ENCODE peak calls at places on chromosomes 12 and 14, in five cellular contexts. One of them, this sample, is unnamed.

GRCh38 chr12:138898-139534 is 72.4 kb downstream of the IQSEC3 start:
- DNase-seq in H1: no peak
- DNase-seq in HepG2: no peak
- DNase-seq in K562: no peak
- DNase-seq in GM12878: no peak
- DNase-seq in this sample: peak; percentile 49

GRCh38 chr14:93475471-93475870 is 44.7 kb downstream of the UNC79 start:
- DNase-seq in K562: no peak
- DNase-seq in H1: no peak
- DNase-seq in GM12878: no peak
- DNase-seq in HepG2: no peak
- DNase-seq in this sample: no peak

GRCh38 chr12:46657416-46658411 is 168.1 kb downstream of the SLC38A4 start:
- DNase-seq in GM12878: no peak
- DNase-seq in K562: no peak
- DNase-seq in H1: no peak
- DNase-seq in HepG2: no peak
- DNase-seq in this sample: no peak

GRCh38 chr12:109273354-109273753 is 35.7 kb downstream of the FOXN4 start:
- DNase-seq in GM12878: no peak
- DNase-seq in K562: no peak
- DNase-seq in HepG2: no peak
- DNase-seq in H1: no peak
- DNase-seq in this sample: peak; percentile 73

GRCh38 chr12:75480469-75480949 is at the start of gene GLIPR1:
- DNase-seq in K562: no peak
- DNase-seq in H1: no peak
- DNase-seq in GM12878: peak; percentile 72
- DNase-seq in HepG2: peak; percentile 45
- DNase-seq in this sample: no peak

GRCh38 chr12:153080-153746 is 60.7 kb downstream of the SLC6A12 start:
- DNase-seq in GM12878: no peak
- DNase-seq in K562: peak; percentile 80
- DNase-seq in HepG2: peak; percentile 75
- DNase-seq in H1: peak; percentile 70
- DNase-seq in this sample: peak; percentile 87

GRCh38 chr12:50192908-50193307 is 25.7 kb upstream of the CERS5 start:
- DNase-seq in GM12878: no peak
- DNase-seq in H1: no peak
- DNase-seq in K562: no peak
- DNase-seq in HepG2: no peak
- DNase-seq in this sample: no peak

GRCh38 chr12:64551676-64552075 is 58.6 kb upstream of the RASSF3 start:
- DNase-seq in K562: no peak
- DNase-seq in HepG2: no peak
- DNase-seq in GM12878: no peak
- DNase-seq in H1: no peak
- DNase-seq in this sample: no peak

GRCh38 chr14:28613526-28613925 is 153.1 kb upstream of the FOXG1 start:
- DNase-seq in H1: no peak
- DNase-seq in K562: no peak
- DNase-seq in GM12878: no peak
- DNase-seq in HepG2: no peak
- DNase-seq in this sample: no peak

GRCh38 chr12:22100952-22101748 is 55.1 kb downstream of the CMAS start:
- DNase-seq in GM12878: peak; percentile 13
- DNase-seq in H1: no peak
- DNase-seq in K562: no peak
- DNase-seq in HepG2: peak; percentile 40
- DNase-seq in this sample: peak; percentile 44

GRCh38 chr14:91885113-91885712 is 17.9 kb upstream of the TC2N start:
- DNase-seq in K562: no peak
- DNase-seq in H1: no peak
- DNase-seq in HepG2: no peak
- DNase-seq in GM12878: no peak
- DNase-seq in this sample: no peak

GRCh38 chr14:100623557-100623956 is 36.3 kb upstream of the BEGAIN start:
- DNase-seq in K562: no peak
- DNase-seq in GM12878: no peak
- DNase-seq in H1: no peak
- DNase-seq in HepG2: no peak
- DNase-seq in this sample: no peak

GRCh38 chr12:52155048-52155868 is 36.6 kb downstream of the KRT80 start:
- DNase-seq in GM12878: no peak
- DNase-seq in HepG2: no peak
- DNase-seq in K562: no peak
- DNase-seq in H1: no peak
- DNase-seq in this sample: no peak

GRCh38 chr12:3005736-3006135 is 46.5 kb downstream of the TEAD4 start:
- DNase-seq in GM12878: no peak
- DNase-seq in H1: no peak
- DNase-seq in K562: no peak
- DNase-seq in HepG2: no peak
- DNase-seq in this sample: no peak

GRCh38 chr12:7161811-7162210 is 27.7 kb upstream of the PEX5 start:
- DNase-seq in GM12878: no peak
- DNase-seq in K562: no peak
- DNase-seq in HepG2: no peak
- DNase-seq in H1: no peak
- DNase-seq in this sample: no peak

GRCh38 chr12:96427269-96427729 is 27.1 kb upstream of the CDK17 start:
- DNase-seq in GM12878: no peak
- DNase-seq in K562: no peak
- DNase-seq in H1: peak; percentile 46
- DNase-seq in HepG2: peak; percentile 7
- DNase-seq in this sample: no peak

GRCh38 chr12:6925543-6926279 is 2.0 kb upstream of the ATN1 start:
- DNase-seq in K562: no peak
- DNase-seq in GM12878: no peak
- DNase-seq in HepG2: no peak
- DNase-seq in H1: no peak
- DNase-seq in this sample: peak; percentile 67

GRCh38 chr14:68268719-68269118 is 449.1 kb downstream of the RAD51B start:
- DNase-seq in HepG2: no peak
- DNase-seq in GM12878: no peak
- DNase-seq in K562: no peak
- DNase-seq in H1: no peak
- DNase-seq in this sample: no peak

GRCh38 chr14:91387135-91387849 is 30.3 kb downstream of the CCDC88C start:
- DNase-seq in H1: no peak
- DNase-seq in GM12878: no peak
- DNase-seq in HepG2: no peak
- DNase-seq in K562: no peak
- DNase-seq in this sample: no peak

GRCh38 chr12:82688035-82688501 is 1.4 kb downstream of the TMTC2 start:
- DNase-seq in H1: no peak
- DNase-seq in GM12878: no peak
- DNase-seq in K562: no peak
- DNase-seq in HepG2: no peak
- DNase-seq in this sample: no peak

GRCh38 chr12:96240656-96241055 is 46.5 kb downstream of the ELK3 start:
- DNase-seq in K562: no peak
- DNase-seq in H1: no peak
- DNase-seq in GM12878: no peak
- DNase-seq in HepG2: no peak
- DNase-seq in this sample: no peak

GRCh38 chr12:102249073-102249854 is 51.6 kb upstream of the PMCH start:
- DNase-seq in H1: no peak
- DNase-seq in GM12878: no peak
- DNase-seq in K562: no peak
- DNase-seq in HepG2: no peak
- DNase-seq in this sample: no peak

GRCh38 chr14:63223596-63223995 is 19.4 kb downstream of the RHOJ start:
- DNase-seq in HepG2: no peak
- DNase-seq in GM12878: no peak
- DNase-seq in H1: no peak
- DNase-seq in K562: no peak
- DNase-seq in this sample: no peak
- TF ChIP-seq ATF2 in HepG2: no peak
- TF ChIP-seq ATF2 in GM12878: no peak
- TF ChIP-seq ATF2 in H1: no peak
- TF ChIP-seq ATF2 in K562: no peak
- TF ChIP-seq ATF2 in this sample: no peak

GRCh38 chr14:36264595-36264994 is 55.8 kb downstream of the MBIP start:
- DNase-seq in GM12878: no peak
- DNase-seq in HepG2: no peak
- DNase-seq in K562: peak; percentile 25
- DNase-seq in H1: no peak
- DNase-seq in this sample: no peak

GRCh38 chr14:36271222-36271621 is 49.2 kb downstream of the MBIP start:
- DNase-seq in H1: no peak
- DNase-seq in GM12878: no peak
- DNase-seq in HepG2: no peak
- DNase-seq in K562: no peak
- DNase-seq in this sample: no peak

GRCh38 chr14:36271939-36272907 is 48.2 kb downstream of the MBIP start:
- DNase-seq in H1: no peak
- DNase-seq in HepG2: no peak
- DNase-seq in K562: no peak
- DNase-seq in GM12878: no peak
- DNase-seq in this sample: peak; percentile 49

GRCh38 chr14:36270191-36270590 is 50.2 kb downstream of the MBIP start:
- DNase-seq in K562: no peak
- DNase-seq in GM12878: no peak
- DNase-seq in H1: no peak
- DNase-seq in HepG2: no peak
- DNase-seq in this sample: no peak

GRCh38 chr14:36268957-36269734 is 51.3 kb downstream of the MBIP start:
- DNase-seq in GM12878: no peak
- DNase-seq in H1: no peak
- DNase-seq in K562: no peak
- DNase-seq in HepG2: no peak
- DNase-seq in this sample: no peak
- TF ChIP-seq MAX in GM12878: no peak
- TF ChIP-seq MAX in H1: no peak
- TF ChIP-seq MAX in K562: no peak
- TF ChIP-seq MAX in HepG2: no peak
- TF ChIP-seq MAX in this sample: no peak

GRCh38 chr12:104462931-104463339 is 6.2 kb downstream of the CHST11 start:
- DNase-seq in GM12878: peak; percentile 88
- DNase-seq in H1: no peak
- DNase-seq in HepG2: no peak
- DNase-seq in K562: no peak
- DNase-seq in this sample: no peak
- TF ChIP-seq ATF2 in GM12878: peak; percentile 64
- TF ChIP-seq ATF2 in H1: no peak
- TF ChIP-seq ATF2 in HepG2: no peak
- TF ChIP-seq ATF2 in K562: no peak
- TF ChIP-seq ATF2 in this sample: no peak

GRCh38 chr14:39576258-39576657 is 144.0 kb upstream of the FBXO33 start:
- DNase-seq in GM12878: no peak
- DNase-seq in HepG2: no peak
- DNase-seq in H1: no peak
- DNase-seq in K562: no peak
- DNase-seq in this sample: no peak

GRCh38 chr14:39581474-39581873 is 149.2 kb upstream of the FBXO33 start:
- DNase-seq in GM12878: no peak
- DNase-seq in HepG2: no peak
- DNase-seq in K562: no peak
- DNase-seq in H1: no peak
- DNase-seq in this sample: no peak

GRCh38 chr14:39582028-39582654 is 149.9 kb upstream of the FBXO33 start:
- DNase-seq in H1: no peak
- DNase-seq in K562: no peak
- DNase-seq in GM12878: no peak
- DNase-seq in HepG2: no peak
- DNase-seq in this sample: no peak

DNA sequence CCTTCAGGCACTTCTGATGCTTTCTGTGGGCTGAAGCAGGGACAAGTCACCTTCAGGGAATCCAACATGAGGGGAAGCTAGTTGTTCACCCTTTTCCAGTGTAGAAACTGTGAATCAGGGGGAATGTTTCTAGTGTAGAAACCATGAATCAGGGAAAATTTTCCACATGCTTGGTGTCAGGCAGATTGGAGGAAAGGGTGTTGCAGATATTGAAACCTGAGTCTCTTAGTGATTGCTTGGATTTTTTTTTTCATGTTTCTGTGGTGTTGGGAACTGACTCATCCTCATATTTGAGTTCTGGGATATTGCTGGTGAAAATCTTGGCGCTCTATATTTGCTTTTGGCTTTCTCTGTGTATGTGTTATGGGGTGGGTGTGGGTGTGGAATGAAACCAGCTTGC is 144.5 kb upstream of the FBXO33 start:
- DNase-seq in H1: no peak
- DNase-seq in GM12878: no peak
- DNase-seq in HepG2: no peak
- DNase-seq in K562: no peak
- DNase-seq in this sample: no peak
- TF ChIP-seq MAX in H1: no peak
- TF ChIP-seq MAX in GM12878: no peak
- TF ChIP-seq MAX in HepG2: no peak
- TF ChIP-seq MAX in K562: no peak
- TF ChIP-seq MAX in this sample: no peak

GRCh38 chr12:47731723-47732122 is 6.4 kb upstream of the ENDOU start:
- DNase-seq in HepG2: no peak
- DNase-seq in GM12878: no peak
- DNase-seq in H1: no peak
- DNase-seq in K562: no peak
- DNase-seq in this sample: no peak
- TF ChIP-seq ATF2 in HepG2: no peak
- TF ChIP-seq ATF2 in GM12878: no peak
- TF ChIP-seq ATF2 in H1: no peak
- TF ChIP-seq ATF2 in K562: no peak
- TF ChIP-seq ATF2 in this sample: no peak

GRCh38 chr14:40252817-40253447 is 820.7 kb upstream of the FBXO33 start:
- DNase-seq in K562: no peak
- DNase-seq in H1: no peak
- DNase-seq in GM12878: no peak
- DNase-seq in HepG2: no peak
- DNase-seq in this sample: peak; percentile 11
- TF ChIP-seq MAX in K562: no peak
- TF ChIP-seq MAX in H1: no peak
- TF ChIP-seq MAX in GM12878: no peak
- TF ChIP-seq MAX in HepG2: no peak
- TF ChIP-seq MAX in this sample: no peak

DNA sequence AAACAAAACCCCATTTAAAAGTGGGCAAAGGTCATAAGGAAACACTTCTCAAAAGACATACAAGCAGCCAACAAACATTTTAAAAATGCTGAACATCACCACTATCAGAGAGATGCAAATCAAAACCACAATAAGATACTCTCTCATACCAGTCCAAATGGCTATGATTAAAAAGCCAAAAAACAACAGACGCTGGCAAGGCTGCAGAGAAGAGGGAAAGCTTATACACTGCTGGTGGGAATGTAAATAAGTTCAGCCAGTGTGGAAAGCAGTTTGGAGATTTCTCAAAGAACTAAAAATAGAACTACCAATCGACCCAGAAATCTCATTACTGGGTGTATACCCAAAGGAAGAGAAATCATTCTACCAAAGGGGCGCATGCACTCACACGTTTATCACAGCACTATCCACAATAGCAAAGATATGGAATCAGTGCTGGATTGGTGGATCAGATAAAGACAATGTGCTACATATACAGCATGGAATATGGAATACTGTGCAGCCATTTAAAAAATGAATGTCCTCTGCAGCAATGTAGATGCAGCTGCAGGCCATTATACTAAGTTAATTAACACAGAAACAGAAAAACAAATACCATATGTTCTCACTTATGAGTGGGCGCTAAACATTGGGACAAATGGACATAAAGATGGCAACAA is 102.1 kb upstream of the DAAM1 start:
- DNase-seq in H1: no peak
- DNase-seq in GM12878: no peak
- DNase-seq in HepG2: no peak
- DNase-seq in K562: no peak
- DNase-seq in this sample: no peak
- TF ChIP-seq ATF2 in H1: no peak
- TF ChIP-seq ATF2 in GM12878: no peak
- TF ChIP-seq ATF2 in HepG2: no peak
- TF ChIP-seq ATF2 in K562: no peak
- TF ChIP-seq ATF2 in this sample: no peak

This sample was measured in WTC11.